ENCODE peak calls at places on chromosomes 7 and 10, in four cellular contexts. X is bronchial epithelial cell, O is fibroblast of mammary gland, V is sigmoid colon. A is an unnamed sample.

GRCh38 chr7:51217804-51218203 is 98.8 kb downstream of the COBL start:
- DNase-seq in X (no peak), O (no peak), V (no peak), A (no peak)

GRCh38 chr7:55871932-55872485 is 9.5 kb upstream of the SEPTIN14 start:
- DNase-seq in X (no peak), O (no peak), V (no peak), A (no peak)

GRCh38 chr7:1950066-1950622 is 280.1 kb downstream of the ELFN1 start:
- DNase-seq in X (no peak), O (no peak), V (no peak), A (no peak)

GRCh38 chr10:47396311-47396717 is 12.2 kb upstream of the ZNF488 start:
- DNase-seq in X (peak; percentile 97), O (no peak), V (no peak), A (no peak)

GRCh38 chr10:61904711-61905445 is 3.4 kb downstream of the ARID5B start:
- DNase-seq in X (peak; percentile 97), O (peak; percentile 90), V (no peak), A (no peak)

GRCh38 chr10:112801004-112801403 is 149.0 kb upstream of the TCF7L2 start:
- DNase-seq in X (no peak), O (no peak), V (no peak), A (no peak)

GRCh38 chr10:12308976-12309375 is 40.4 kb upstream of the CAMK1D start:
- DNase-seq in X (no peak), O (no peak), V (no peak), A (no peak)

GRCh38 chr7:2034291-2035201 is 198.2 kb downstream of the MAD1L1 start:
- DNase-seq in X (no peak), O (no peak), V (peak; percentile 46), A (no peak)

GRCh38 chr10:124648738-124649137 is 95.4 kb downstream of the FAM53B start:
- DNase-seq in X (peak; percentile 88), O (peak; percentile 78), V (peak; percentile 91), A (peak; percentile 81)

GRCh38 chr10:84543077-84543476 is 214.7 kb downstream of the CCSER2 start:
- DNase-seq in X (no peak), O (no peak), V (no peak), A (no peak)

GRCh38 chr7:91306266-91306665 is 42.0 kb downstream of the FZD1 start:
- DNase-seq in X (peak; percentile 34), O (no peak), V (no peak), A (no peak)

GRCh38 chr7:15291707-15292106 is 270.1 kb downstream of the AGMO start:
- DNase-seq in X (no peak), O (no peak), V (no peak), A (no peak)

GRCh38 chr10:28367865-28368541 is 65.1 kb upstream of the MPP7 start:
- DNase-seq in X (peak; percentile 70), O (peak; percentile 3), V (no peak), A (no peak)

GRCh38 chr10:5563991-5564536 is 39.3 kb downstream of the CALML3 start:
- DNase-seq in X (peak; percentile 91), O (peak; percentile 59), V (peak; percentile 64), A (no peak)

GRCh38 chr10:18527692-18528091 is 123.7 kb downstream of the NSUN6 start:
- DNase-seq in X (no peak), O (no peak), V (no peak), A (peak; percentile 61)

GRCh38 chr10:23768281-23768680 is 329.4 kb downstream of the OTUD1 start:
- DNase-seq in X (no peak), O (no peak), V (no peak), A (no peak)

DNA sequence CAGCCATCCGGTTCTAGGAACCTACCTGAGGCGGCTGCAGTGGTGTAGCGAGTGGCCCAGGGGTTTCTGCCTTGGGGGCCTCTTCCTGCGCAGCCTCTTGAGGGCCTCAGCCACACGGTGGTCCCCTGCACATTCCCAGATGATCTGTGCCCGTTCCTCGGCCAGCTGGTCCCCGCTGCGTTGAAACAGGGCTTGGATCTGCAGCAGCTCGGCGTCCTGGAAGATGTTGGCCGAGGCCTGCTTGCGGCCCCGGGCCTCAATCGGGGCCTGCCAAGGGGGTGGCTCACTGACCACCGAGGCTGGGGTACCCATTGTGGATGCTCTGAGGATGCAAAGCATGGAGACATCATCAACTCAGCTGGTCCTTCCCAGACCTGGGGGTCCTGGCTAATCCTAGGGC is 7.4 kb downstream of the AVPI1 start:
- DNase-seq in X (no peak), O (no peak), V (no peak), A (no peak)
- H3K4me3 ChIP-seq in X (no peak overlapping the region), O (no peak overlapping the region), V (no peak overlapping the region), A (no peak overlapping the region)

GRCh38 chr10:95963992-95964391 is 56.2 kb downstream of the CC2D2B start:
- DNase-seq in X (no peak), O (no peak), V (no peak), A (no peak)
- H3K4me3 ChIP-seq in X (no peak overlapping the region), O (no peak overlapping the region), V (no peak overlapping the region), A (no peak overlapping the region)

GRCh38 chr7:108143658-108144420 is 13.7 kb upstream of the LAMB4 start:
- DNase-seq in X (no peak), O (no peak), V (no peak), A (no peak)

GRCh38 chr7:108144931-108145330 is 14.8 kb upstream of the LAMB4 start:
- DNase-seq in X (no peak), O (no peak), V (no peak), A (no peak)

GRCh38 chr7:108147031-108147563 is 16.9 kb upstream of the LAMB4 start:
- DNase-seq in X (no peak), O (no peak), V (no peak), A (no peak)

GRCh38 chr7:108146070-108146842 is 16.1 kb upstream of the LAMB4 start:
- DNase-seq in X (peak; percentile 66), O (peak; percentile 89), V (peak; percentile 78), A (peak; percentile 80)

DNA sequence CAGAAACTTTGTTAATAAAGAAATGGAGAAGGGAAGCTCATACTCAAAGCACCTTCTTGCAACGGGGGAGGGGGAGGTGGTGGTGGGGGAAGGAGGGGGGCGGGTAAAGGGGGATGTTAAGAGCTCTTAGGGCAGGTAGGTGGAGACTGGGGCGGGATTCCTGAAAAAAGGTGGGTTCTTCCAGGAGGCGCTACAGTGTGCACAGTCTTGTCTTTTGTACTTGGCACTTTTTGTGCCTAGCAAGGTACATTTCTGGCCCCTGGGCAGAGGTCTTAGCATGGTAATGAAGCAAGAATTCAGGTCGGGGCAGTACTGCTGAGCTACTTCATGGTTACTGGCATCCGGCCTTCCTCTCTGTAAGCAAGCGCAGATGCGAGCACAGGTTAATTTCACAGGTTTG is 15.2 kb upstream of the LAMB4 start:
- DNase-seq in X (no peak), O (no peak), V (no peak), A (no peak)
- H3K4me3 ChIP-seq in X (no peak overlapping the region), O (no peak overlapping the region), V (no peak overlapping the region), A (no peak overlapping the region)

GRCh38 chr7:22885824-22886255 is 63.2 kb upstream of the TOMM7 start:
- DNase-seq in X (no peak), O (peak; percentile 18), V (no peak), A (no peak)
- H3K4me3 ChIP-seq in X (no peak overlapping the region), O (no peak overlapping the region), V (no peak overlapping the region), A (no peak overlapping the region)

DNA sequence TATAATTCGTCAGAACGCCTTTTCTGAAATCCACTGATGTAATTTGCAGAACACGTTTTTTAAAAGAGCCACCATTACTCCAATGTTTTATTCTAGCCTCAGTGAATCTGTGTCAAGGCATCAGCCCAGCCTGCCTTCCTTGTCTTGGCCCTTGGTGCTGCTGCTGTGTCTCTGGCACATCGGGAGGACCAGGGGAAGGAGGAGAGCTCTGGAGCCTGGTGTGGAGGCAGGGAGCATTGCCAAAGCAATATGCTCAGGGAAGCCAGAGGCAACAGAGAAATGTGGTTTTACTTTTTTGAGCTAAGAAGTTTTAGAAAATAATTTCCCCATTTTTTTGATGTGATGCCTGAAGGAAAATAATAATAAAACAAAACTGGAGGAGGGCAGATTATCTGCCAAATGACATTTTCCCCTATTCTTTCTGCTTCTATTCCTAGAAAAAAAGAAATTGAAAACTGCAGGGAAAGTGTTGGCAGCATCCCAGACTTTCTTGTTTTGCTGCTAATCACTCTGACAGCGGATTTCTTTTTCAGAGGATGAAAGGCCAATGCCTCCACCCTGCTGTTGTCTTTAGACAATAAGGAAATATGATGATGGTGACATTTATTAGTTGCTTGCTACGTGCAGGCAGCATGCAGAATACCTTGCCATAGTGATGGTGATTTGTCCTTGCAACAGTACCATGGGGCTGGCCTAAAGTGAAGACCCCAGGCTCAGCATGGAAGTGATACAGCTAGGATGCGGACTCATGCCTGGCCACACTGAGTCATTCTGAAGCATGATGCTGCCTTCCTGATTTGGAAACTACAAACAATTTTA is 260.4 kb upstream of the TMEM72 start:
- DNase-seq in X (no peak), O (peak; percentile 56), V (no peak), A (no peak)
- H3K4me3 ChIP-seq in X (no peak overlapping the region), O (no peak overlapping the region), V (no peak overlapping the region), A (no peak overlapping the region)

DNA sequence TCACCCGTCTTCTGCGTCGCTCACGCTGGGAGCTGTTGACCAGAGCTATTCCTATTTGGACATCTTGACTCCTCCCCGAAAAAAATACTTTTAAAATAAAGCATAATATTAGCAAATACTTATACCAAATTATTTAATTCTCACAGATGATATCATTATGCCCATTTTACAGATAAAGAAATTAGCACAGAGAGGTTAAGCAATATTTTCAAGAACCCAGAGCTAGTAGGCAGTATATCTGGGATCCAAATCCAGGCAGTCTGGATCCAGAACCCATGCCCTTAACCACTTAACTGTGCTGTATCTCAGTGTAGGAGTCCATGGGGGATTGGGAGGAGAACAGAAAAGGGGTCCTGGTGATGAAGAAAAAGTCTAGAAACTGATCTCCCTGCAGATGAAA is 6.1 kb downstream of the IQUB start:
- DNase-seq in X (no peak), O (no peak), V (no peak), A (no peak)
- H3K4me3 ChIP-seq in X (no peak overlapping the region), O (no peak overlapping the region), V (no peak overlapping the region), A (no peak overlapping the region)